ENCODE peak calls at places on chromosomes 5 and 9, in six cellular contexts. S, W, K, G, Z and P are unnamed samples.

GRCh38 chr9:130938652-130939404 is at the start of gene FIBCD1:
- DNase-seq in S (no peak), W (peak), G (peak), K (no peak), Z (peak), P (peak)

GRCh38 chr9:81182421-81182820 is 506.9 kb downstream of the TLE1 start:
- DNase-seq in K (no peak), Z (no peak), G (peak), W (no peak), S (no peak), P (no peak)

GRCh38 chr5:23319906-23320305 is 187.5 kb upstream of the PRDM9 start:
- DNase-seq in S (no peak), K (no peak), W (no peak), Z (no peak), G (no peak), P (no peak)

GRCh38 chr5:119951330-119951934 is 322.1 kb downstream of the FAM170A start:
- DNase-seq in K (no peak), W (no peak), S (no peak), Z (no peak), G (no peak), P (no peak)

GRCh38 chr5:83066548-83067110 is 10.6 kb downstream of the TMEM167A start:
- DNase-seq in G (no peak), W (no peak), K (no peak), Z (no peak), S (no peak), P (no peak)

GRCh38 chr5:173974688-173975239 is 14.2 kb upstream of the C5orf47 start:
- DNase-seq in K (no peak), S (no peak), W (no peak), G (no peak), Z (no peak), P (no peak)

GRCh38 chr9:94166237-94167054 is 82.2 kb downstream of the PTPDC1 start:
- DNase-seq in W (peak), K (peak), G (peak), Z (peak), S (peak), P (peak)

GRCh38 chr5:95664204-95664786 is 17.7 kb downstream of the RFESD start:
- DNase-seq in G (peak), S (no peak), Z (no peak), W (no peak), K (no peak), P (no peak)

GRCh38 chr9:114038724-114039313 is 39.3 kb downstream of the AMBP start:
- DNase-seq in G (no peak), S (no peak), W (no peak), Z (no peak), K (no peak), P (peak)

GRCh38 chr9:3385871-3386270 is 139.9 kb downstream of the RFX3 start:
- DNase-seq in Z (no peak), G (no peak), S (no peak), W (peak), K (no peak), P (peak)

GRCh38 chr9:120885968-120886367 is 9.0 kb upstream of the PHF19 start:
- DNase-seq in S (no peak), K (no peak), G (peak), W (no peak), Z (no peak), P (no peak)

GRCh38 chr9:71767421-71768321 is 642 bp downstream of the CEMIP2 start:
- DNase-seq in W (no peak), S (no peak), K (no peak), G (peak), Z (no peak), P (peak)

GRCh38 chr9:106878943-106879916 is 16.3 kb downstream of the ZNF462 start:
- DNase-seq in S (no peak), Z (no peak), G (peak), K (no peak), W (no peak), P (no peak)

GRCh38 chr5:42518595-42519067 is 95.4 kb downstream of the GHR start:
- DNase-seq in G (peak), Z (no peak), W (no peak), K (no peak), S (no peak), P (no peak)

GRCh38 chr9:2461886-2462285 is 159.7 kb upstream of the VLDLR start:
- DNase-seq in W (no peak), K (no peak), S (no peak), G (no peak), Z (no peak), P (no peak)

GRCh38 chr9:30575218-30575617 is 1809.2 kb upstream of the ACO1 start:
- DNase-seq in G (no peak), K (no peak), Z (no peak), W (no peak), S (no peak), P (no peak)

GRCh38 chr5:56862909-56863308 is 46.5 kb upstream of the SETD9 start:
- DNase-seq in W (no peak), S (no peak), K (no peak), Z (no peak), G (peak), P (no peak)

GRCh38 chr5:34524123-34524522 is 132.0 kb upstream of the RAI14 start:
- DNase-seq in Z (peak), W (no peak), G (peak), K (no peak), S (no peak), P (no peak)

GRCh38 chr9:37953775-37954437 is 50.0 kb upstream of the SLC25A51 start:
- DNase-seq in G (peak), W (peak), Z (peak), S (no peak), K (no peak), P (peak)

GRCh38 chr5:189486-189885 is 1.8 kb upstream of the LRRC14B start:
- DNase-seq in W (no peak), Z (no peak), K (no peak), G (no peak), S (no peak), P (no peak)

GRCh38 chr5:181168595-181169118 is 21.3 kb downstream of the OR2V2 start:
- DNase-seq in G (no peak), W (no peak), K (no peak), Z (no peak), S (no peak), P (no peak)

GRCh38 chr5:1364211-1364610 is 19.3 kb upstream of the CLPTM1L start:
- DNase-seq in Z (no peak), K (no peak), S (no peak), G (no peak), W (no peak), P (no peak)

GRCh38 chr5:173917788-173918786 is 29.9 kb downstream of the CPEB4 start:
- DNase-seq in Z (peak), W (peak), S (no peak), G (peak), K (peak), P (peak)